ENCODE peak calls at places on chromosomes 2 and 18, in seven cellular contexts. One of them, this sample, is unnamed.

GRCh38 chr2:73053316-73054114 is 18.0 kb downstream of the SFXN5 start:
- DNase-seq in H9: no peak
- DNase-seq in mesenchymal stem cell: no peak
- DNase-seq in IMR-90: peak; percentile 71
- DNase-seq in trophoblast cell: no peak
- DNase-seq in H1: no peak
- DNase-seq in mesendoderm: no peak
- DNase-seq in this sample: no peak

GRCh38 chr18:32919799-32920198 is 147.0 kb upstream of the KLHL14 start:
- DNase-seq in H1: peak; percentile 39
- DNase-seq in mesendoderm: peak; percentile 90
- DNase-seq in IMR-90: no peak
- DNase-seq in mesenchymal stem cell: no peak
- DNase-seq in trophoblast cell: no peak
- DNase-seq in H9: peak; percentile 79
- DNase-seq in this sample: peak; percentile 29

GRCh38 chr2:168277276-168277675 is 29.9 kb upstream of the STK39 start:
- DNase-seq in trophoblast cell: peak; percentile 41
- DNase-seq in H9: no peak
- DNase-seq in mesenchymal stem cell: no peak
- DNase-seq in H1: no peak
- DNase-seq in IMR-90: no peak
- DNase-seq in mesendoderm: no peak
- DNase-seq in this sample: no peak

GRCh38 chr18:63844254-63844653 is 43.3 kb upstream of the SERPINB2 start:
- DNase-seq in IMR-90: peak; percentile 67
- DNase-seq in mesenchymal stem cell: peak; percentile 35
- DNase-seq in H9: no peak
- DNase-seq in mesendoderm: peak; percentile 47
- DNase-seq in H1: no peak
- DNase-seq in trophoblast cell: peak; percentile 7
- DNase-seq in this sample: peak; percentile 20

GRCh38 chr2:112881217-112882000 is 29.6 kb upstream of the IL37 start:
- DNase-seq in H9: no peak
- DNase-seq in trophoblast cell: peak; percentile 68
- DNase-seq in H1: no peak
- DNase-seq in mesenchymal stem cell: peak; percentile 89
- DNase-seq in mesendoderm: peak; percentile 63
- DNase-seq in IMR-90: peak; percentile 94
- DNase-seq in this sample: no peak

GRCh38 chr18:69383191-69383590 is 17.5 kb upstream of the DOK6 start:
- DNase-seq in H9: no peak
- DNase-seq in mesenchymal stem cell: peak; percentile 2
- DNase-seq in mesendoderm: peak; percentile 8
- DNase-seq in H1: no peak
- DNase-seq in IMR-90: no peak
- DNase-seq in trophoblast cell: no peak
- DNase-seq in this sample: no peak

GRCh38 chr18:6683112-6683876 is 46.2 kb upstream of the ARHGAP28 start:
- DNase-seq in H1: no peak
- DNase-seq in IMR-90: no peak
- DNase-seq in mesenchymal stem cell: no peak
- DNase-seq in mesendoderm: peak; percentile 33
- DNase-seq in H9: peak; percentile 77
- DNase-seq in trophoblast cell: peak; percentile 78
- DNase-seq in this sample: no peak

GRCh38 chr2:29374823-29375222 is 259.6 kb downstream of the CLIP4 start:
- DNase-seq in IMR-90: no peak
- DNase-seq in H1: no peak
- DNase-seq in mesenchymal stem cell: no peak
- DNase-seq in trophoblast cell: no peak
- DNase-seq in H9: no peak
- DNase-seq in mesendoderm: no peak
- DNase-seq in this sample: no peak

GRCh38 chr2:65053199-65053598 is 3.0 kb upstream of the CEP68 start:
- DNase-seq in H1: no peak
- DNase-seq in mesenchymal stem cell: no peak
- DNase-seq in H9: no peak
- DNase-seq in trophoblast cell: no peak
- DNase-seq in mesendoderm: no peak
- DNase-seq in IMR-90: no peak
- DNase-seq in this sample: no peak

GRCh38 chr2:96098900-96099590 is 17.3 kb downstream of the ADRA2B start:
- DNase-seq in mesendoderm: no peak
- DNase-seq in H9: peak; percentile 28
- DNase-seq in trophoblast cell: no peak
- DNase-seq in mesenchymal stem cell: no peak
- DNase-seq in IMR-90: no peak
- DNase-seq in H1: no peak
- DNase-seq in this sample: no peak

GRCh38 chr2:33108483-33109443 is 162.0 kb downstream of the LTBP1 start:
- DNase-seq in IMR-90: peak; percentile 90
- DNase-seq in mesendoderm: no peak
- DNase-seq in trophoblast cell: peak; percentile 95
- DNase-seq in H9: no peak
- DNase-seq in mesenchymal stem cell: peak; percentile 99
- DNase-seq in H1: no peak
- DNase-seq in this sample: no peak

GRCh38 chr2:237731663-237732062 is 66.9 kb upstream of the RBM44 start:
- DNase-seq in IMR-90: peak; percentile 81
- DNase-seq in mesendoderm: peak; percentile 76
- DNase-seq in H1: no peak
- DNase-seq in H9: no peak
- DNase-seq in trophoblast cell: peak; percentile 71
- DNase-seq in mesenchymal stem cell: peak; percentile 82
- DNase-seq in this sample: no peak

GRCh38 chr18:519019-519879 is 18.7 kb upstream of the COLEC12 start:
- DNase-seq in IMR-90: peak; percentile 80
- DNase-seq in H1: no peak
- DNase-seq in H9: no peak
- DNase-seq in mesendoderm: peak; percentile 43
- DNase-seq in trophoblast cell: no peak
- DNase-seq in mesenchymal stem cell: peak; percentile 83
- DNase-seq in this sample: no peak

GRCh38 chr18:32598144-32598543 is 127.5 kb upstream of the GAREM1 start:
- DNase-seq in IMR-90: no peak
- DNase-seq in mesendoderm: no peak
- DNase-seq in H9: no peak
- DNase-seq in mesenchymal stem cell: no peak
- DNase-seq in trophoblast cell: no peak
- DNase-seq in H1: no peak
- DNase-seq in this sample: no peak

GRCh38 chr2:55103039-55103438 is 52.8 kb upstream of the RTN4 start:
- DNase-seq in mesenchymal stem cell: no peak
- DNase-seq in IMR-90: peak; percentile 66
- DNase-seq in trophoblast cell: no peak
- DNase-seq in mesendoderm: no peak
- DNase-seq in H1: no peak
- DNase-seq in H9: no peak
- DNase-seq in this sample: no peak

GRCh38 chr2:191740016-191740419 is 62.1 kb downstream of the NABP1 start:
- DNase-seq in mesenchymal stem cell: peak; percentile 6
- DNase-seq in mesendoderm: no peak
- DNase-seq in IMR-90: no peak
- DNase-seq in H9: no peak
- DNase-seq in H1: no peak
- DNase-seq in trophoblast cell: no peak
- DNase-seq in this sample: no peak

GRCh38 chr2:64135421-64135820 is 8.8 kb downstream of the PELI1 start:
- DNase-seq in mesendoderm: no peak
- DNase-seq in mesenchymal stem cell: no peak
- DNase-seq in H9: no peak
- DNase-seq in trophoblast cell: no peak
- DNase-seq in H1: no peak
- DNase-seq in IMR-90: no peak
- DNase-seq in this sample: no peak

GRCh38 chr2:106841886-106842645 is 43.9 kb downstream of the ST6GAL2 start:
- DNase-seq in IMR-90: no peak
- DNase-seq in H1: no peak
- DNase-seq in trophoblast cell: no peak
- DNase-seq in H9: no peak
- DNase-seq in mesendoderm: no peak
- DNase-seq in mesenchymal stem cell: no peak
- DNase-seq in this sample: no peak

GRCh38 chr2:73444202-73444601 is 58.6 kb downstream of the ALMS1 start:
- DNase-seq in mesenchymal stem cell: no peak
- DNase-seq in H9: no peak
- DNase-seq in H1: no peak
- DNase-seq in mesendoderm: no peak
- DNase-seq in IMR-90: no peak
- DNase-seq in trophoblast cell: no peak
- DNase-seq in this sample: no peak

GRCh38 chr2:212327171-212327809 is 211.3 kb downstream of the ERBB4 start:
- DNase-seq in H1: no peak
- DNase-seq in IMR-90: no peak
- DNase-seq in mesenchymal stem cell: peak; percentile 35
- DNase-seq in mesendoderm: no peak
- DNase-seq in trophoblast cell: no peak
- DNase-seq in H9: no peak
- DNase-seq in this sample: no peak

GRCh38 chr18:37502036-37502435 is 63.6 kb downstream of the CELF4 start:
- DNase-seq in H9: no peak
- DNase-seq in trophoblast cell: no peak
- DNase-seq in IMR-90: no peak
- DNase-seq in mesendoderm: no peak
- DNase-seq in H1: no peak
- DNase-seq in mesenchymal stem cell: no peak
- DNase-seq in this sample: no peak

GRCh38 chr2:26052731-26053130 is 18.8 kb downstream of the RAB10 start:
- DNase-seq in IMR-90: no peak
- DNase-seq in trophoblast cell: no peak
- DNase-seq in H9: no peak
- DNase-seq in mesenchymal stem cell: no peak
- DNase-seq in mesendoderm: no peak
- DNase-seq in H1: no peak
- DNase-seq in this sample: no peak

GRCh38 chr2:200467806-200468686 is 41.8 kb downstream of the KCTD18 start:
- DNase-seq in trophoblast cell: no peak
- DNase-seq in H9: no peak
- DNase-seq in mesenchymal stem cell: no peak
- DNase-seq in IMR-90: no peak
- DNase-seq in mesendoderm: no peak
- DNase-seq in H1: no peak
- DNase-seq in this sample: no peak

GRCh38 chr2:202035089-202035940 is 1.7 kb downstream of the FZD7 start:
- DNase-seq in mesenchymal stem cell: peak; percentile 85
- DNase-seq in trophoblast cell: no peak
- DNase-seq in IMR-90: peak; percentile 87
- DNase-seq in H9: peak; percentile 54
- DNase-seq in H1: no peak
- DNase-seq in mesendoderm: peak; percentile 82
- DNase-seq in this sample: peak; percentile 74

GRCh38 chr2:239625106-239625845 is 224.5 kb upstream of the HDAC4 start:
- DNase-seq in IMR-90: no peak
- DNase-seq in H1: no peak
- DNase-seq in mesendoderm: no peak
- DNase-seq in trophoblast cell: no peak
- DNase-seq in H9: no peak
- DNase-seq in mesenchymal stem cell: no peak
- DNase-seq in this sample: no peak

GRCh38 chr2:217452928-217453327 is 549.9 kb downstream of the TNS1 start:
- DNase-seq in mesenchymal stem cell: no peak
- DNase-seq in H1: no peak
- DNase-seq in trophoblast cell: no peak
- DNase-seq in H9: no peak
- DNase-seq in IMR-90: no peak
- DNase-seq in mesendoderm: no peak
- DNase-seq in this sample: no peak
- H3K4ac ChIP-seq in mesenchymal stem cell: no peak overlapping the region
- H3K4ac ChIP-seq in H1: no peak overlapping the region
- H3K4ac ChIP-seq in trophoblast cell: no peak overlapping the region
- H3K4ac ChIP-seq in H9: no peak overlapping the region
- H3K4ac ChIP-seq in IMR-90: no peak overlapping the region
- H3K4ac ChIP-seq in mesendoderm: no peak overlapping the region
- H3K4ac ChIP-seq in this sample: no peak overlapping the region

DNA sequence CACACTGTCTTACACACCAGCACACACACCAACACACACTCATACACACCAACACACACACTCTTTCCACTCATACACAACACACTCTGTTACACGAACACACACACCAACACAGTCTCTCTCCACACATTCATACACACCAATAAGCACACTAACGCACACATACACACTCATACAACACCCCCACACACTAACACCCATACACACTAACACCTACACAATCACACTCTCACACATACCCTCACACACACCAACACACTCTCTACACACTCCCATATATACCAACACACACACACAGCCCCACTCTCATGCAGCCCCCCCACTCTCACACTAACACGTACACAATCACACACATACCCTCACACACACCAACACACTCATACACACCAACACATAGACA is 123.8 kb downstream of the DYSF start:
- DNase-seq in H1: no peak
- DNase-seq in mesendoderm: no peak
- DNase-seq in H9: no peak
- DNase-seq in trophoblast cell: no peak
- DNase-seq in mesenchymal stem cell: no peak
- DNase-seq in IMR-90: no peak
- DNase-seq in this sample: no peak
- H3K23ac ChIP-seq in H1: no peak overlapping the region
- H3K23ac ChIP-seq in mesendoderm: no peak overlapping the region
- H3K23ac ChIP-seq in H9: no peak overlapping the region
- H3K23ac ChIP-seq in trophoblast cell: no peak overlapping the region
- H3K23ac ChIP-seq in mesenchymal stem cell: no peak overlapping the region
- H3K23ac ChIP-seq in IMR-90: no peak overlapping the region
- H3K23ac ChIP-seq in this sample: peak overlapping the region; percentile 44

GRCh38 chr2:158412206-158412605 is 44.3 kb downstream of the CCDC148 start:
- DNase-seq in trophoblast cell: no peak
- DNase-seq in mesenchymal stem cell: no peak
- DNase-seq in IMR-90: peak; percentile 76
- DNase-seq in mesendoderm: peak; percentile 75
- DNase-seq in H1: no peak
- DNase-seq in H9: no peak
- DNase-seq in this sample: no peak
- H3K4me2 ChIP-seq in trophoblast cell: no peak overlapping the region
- H3K4me2 ChIP-seq in mesenchymal stem cell: no peak overlapping the region
- H3K4me2 ChIP-seq in IMR-90: peak overlapping the region; percentile 68
- H3K4me2 ChIP-seq in mesendoderm: no peak overlapping the region
- H3K4me2 ChIP-seq in H1: no peak overlapping the region
- H3K4me2 ChIP-seq in H9: no peak overlapping the region
- H3K4me2 ChIP-seq in this sample: no peak overlapping the region

DNA sequence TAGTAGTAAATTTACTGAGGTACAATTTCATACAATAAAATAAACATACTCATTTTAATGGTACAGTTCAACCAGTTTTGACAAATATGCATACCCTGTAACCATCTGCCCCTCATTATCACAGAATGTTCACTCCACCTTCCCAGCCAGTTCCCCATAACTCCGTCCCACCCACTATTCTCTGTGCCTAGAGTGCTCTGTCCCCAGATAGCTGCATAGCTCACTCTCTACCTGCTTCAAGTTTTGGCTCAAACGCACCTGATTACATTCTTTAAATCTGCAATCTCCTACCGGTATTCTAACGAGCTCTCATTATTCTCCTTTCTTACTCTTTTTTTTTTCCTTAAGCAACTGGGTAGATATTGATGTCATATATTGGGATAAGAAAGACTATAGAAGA is 161.9 kb upstream of the SMAD7 start:
- DNase-seq in H1: no peak
- DNase-seq in IMR-90: no peak
- DNase-seq in trophoblast cell: no peak
- DNase-seq in mesenchymal stem cell: no peak
- DNase-seq in H9: no peak
- DNase-seq in mesendoderm: no peak
- DNase-seq in this sample: no peak
- H3K4ac ChIP-seq in H1: no peak overlapping the region
- H3K4ac ChIP-seq in IMR-90: no peak overlapping the region
- H3K4ac ChIP-seq in trophoblast cell: no peak overlapping the region
- H3K4ac ChIP-seq in mesenchymal stem cell: no peak overlapping the region
- H3K4ac ChIP-seq in H9: no peak overlapping the region
- H3K4ac ChIP-seq in mesendoderm: no peak overlapping the region
- H3K4ac ChIP-seq in this sample: no peak overlapping the region